ENCODE peak calls at places on chromosome 19, in eight cellular contexts. K is cardiac muscle cell; C is CD8-positive, alpha-beta T cell; P is gastrocnemius medialis; L is mammary epithelial cell; E is Peyer's patch; I is fibroblast of lung; G is heart left ventricle. M is an unnamed sample.

GRCh38 chr19:29880498-29881081 is 61.4 kb upstream of the URI1 start:
- DNase-seq in K (no peak), C (no peak), P (no peak), L (no peak), E (no peak), I (no peak), G (no peak), M (no peak)

GRCh38 chr19:6588508-6589345 is 2.2 kb downstream of the CD70 start:
- DNase-seq in K (no peak), C (no peak), P (no peak), L (no peak), E (no peak), I (no peak), G (no peak), M (no peak)

GRCh38 chr19:2422951-2423880 is 4.2 kb downstream of the TIMM13 start:
- DNase-seq in K (no peak), C (no peak), P (no peak), L (no peak), E (no peak), I (no peak), G (no peak), M (no peak)

GRCh38 chr19:6739884-6740588 is 556 bp downstream of the TRIP10 start:
- DNase-seq in K (no peak), C (no peak), P (peak; percentile 92), L (peak; percentile 23), E (peak; percentile 57), I (no peak), G (peak; percentile 78), M (no peak)

GRCh38 chr19:39237200-39238184 is 7.3 kb downstream of the IFNL3 start:
- DNase-seq in K (no peak), C (peak; percentile 32), P (no peak), L (peak; percentile 15), E (peak; percentile 75), I (no peak), G (no peak), M (no peak)

GRCh38 chr19:55097864-55098715 is 19.3 kb downstream of the PPP1R12C start:
- DNase-seq in K (no peak), C (no peak), P (no peak), L (no peak), E (no peak), I (no peak), G (no peak), M (no peak)

GRCh38 chr19:11902228-11902627 is 14.6 kb downstream of the ZNF69 start:
- DNase-seq in K (no peak), C (no peak), P (no peak), L (no peak), E (no peak), I (no peak), G (no peak), M (no peak)

GRCh38 chr19:51295382-51296126 is 15.9 kb upstream of the IGLON5 start:
- DNase-seq in K (no peak), C (no peak), P (no peak), L (no peak), E (no peak), I (no peak), G (no peak), M (no peak)

GRCh38 chr19:4715529-4716221 is 8.0 kb downstream of the DPP9 start:
- DNase-seq in K (no peak), C (no peak), P (peak; percentile 44), L (no peak), E (no peak), I (no peak), G (no peak), M (no peak)

GRCh38 chr19:35236638-35237400 is 8.3 kb upstream of the FAM187B start:
- DNase-seq in K (no peak), C (peak; percentile 38), P (no peak), L (peak; percentile 30), E (no peak), I (no peak), G (no peak), M (no peak)

GRCh38 chr19:39110263-39110967 is 15.2 kb upstream of the PAK4 start:
- DNase-seq in K (peak; percentile 33), C (peak; percentile 64), P (peak; percentile 46), L (no peak), E (peak; percentile 72), I (no peak), G (no peak), M (no peak)

GRCh38 chr19:35080613-35081170 is 34.9 kb upstream of the FXYD3 start:
- DNase-seq in K (no peak), C (no peak), P (no peak), L (no peak), E (no peak), I (no peak), G (no peak), M (no peak)

GRCh38 chr19:32519023-32519422 is 62.0 kb upstream of the PDCD5 start:
- DNase-seq in K (peak; percentile 35), C (no peak), P (no peak), L (no peak), E (no peak), I (no peak), G (no peak), M (no peak)

GRCh38 chr19:39679056-39679790 is 23.5 kb downstream of the LGALS16 start:
- DNase-seq in K (no peak), C (no peak), P (peak; percentile 75), L (no peak), E (no peak), I (no peak), G (no peak), M (no peak)

GRCh38 chr19:48950159-48950558 is 4.5 kb upstream of the BAX start:
- DNase-seq in K (no peak), C (no peak), P (no peak), L (no peak), E (no peak), I (no peak), G (no peak), M (no peak)

GRCh38 chr19:33497778-33498175 is 23.8 kb downstream of the PEPD start:
- DNase-seq in K (no peak), C (no peak), P (no peak), L (no peak), E (peak; percentile 24), I (no peak), G (no peak), M (no peak)

GRCh38 chr19:45217193-45217956 is 27.8 kb downstream of the EXOC3L2 start:
- DNase-seq in K (peak; percentile 12), C (no peak), P (no peak), L (no peak), E (no peak), I (peak; percentile 20), G (no peak), M (no peak)

GRCh38 chr19:54114340-54114826 is 1.1 kb downstream of the TFPT start:
- DNase-seq in K (peak; percentile 57), C (peak; percentile 63), P (no peak), L (no peak), E (peak; percentile 56), I (peak; percentile 53), G (no peak), M (no peak)

DNA sequence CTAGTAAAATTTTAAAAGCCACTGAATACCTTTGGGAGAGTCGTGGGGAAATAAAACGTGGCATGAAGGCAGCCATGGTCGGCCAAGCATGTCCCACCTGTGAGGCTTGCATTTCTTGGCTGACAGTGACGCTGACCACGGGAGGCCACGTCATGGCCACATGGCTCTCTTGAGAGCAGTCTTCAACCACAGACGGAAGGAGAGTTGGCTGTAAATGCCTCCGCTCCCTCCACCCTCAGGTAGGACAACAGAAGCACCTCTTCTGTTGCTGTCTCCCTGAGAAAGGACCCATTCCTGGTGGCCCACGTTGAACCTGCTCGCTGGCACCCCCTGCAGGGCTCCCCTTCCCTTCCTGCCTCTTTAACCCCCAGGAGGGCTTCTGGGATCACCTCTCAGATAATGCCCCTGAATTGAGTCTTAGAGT is 10.6 kb upstream of the LRRC25 start:
- DNase-seq in K (no peak), C (no peak), P (no peak), L (no peak), E (peak; percentile 80), I (no peak), G (no peak), M (no peak)
- TF ChIP-seq CTCF in K (peak; percentile 56), C (peak; percentile 20), P (peak; percentile 40), L (peak; percentile 38), E (peak; percentile 59), I (peak; percentile 29), G (peak; percentile 39), M (peak; percentile 59)

GRCh38 chr19:17517898-17518297 is 6.4 kb downstream of the PGLS start:
- DNase-seq in K (no peak), C (no peak), P (no peak), L (no peak), E (no peak), I (no peak), G (no peak), M (no peak)
- H3K4me3 ChIP-seq in K (no peak overlapping the region), C (no peak overlapping the region), P (no peak overlapping the region), L (no peak overlapping the region), E (no peak overlapping the region), I (no peak overlapping the region), G (no peak overlapping the region), M (no peak overlapping the region)

DNA sequence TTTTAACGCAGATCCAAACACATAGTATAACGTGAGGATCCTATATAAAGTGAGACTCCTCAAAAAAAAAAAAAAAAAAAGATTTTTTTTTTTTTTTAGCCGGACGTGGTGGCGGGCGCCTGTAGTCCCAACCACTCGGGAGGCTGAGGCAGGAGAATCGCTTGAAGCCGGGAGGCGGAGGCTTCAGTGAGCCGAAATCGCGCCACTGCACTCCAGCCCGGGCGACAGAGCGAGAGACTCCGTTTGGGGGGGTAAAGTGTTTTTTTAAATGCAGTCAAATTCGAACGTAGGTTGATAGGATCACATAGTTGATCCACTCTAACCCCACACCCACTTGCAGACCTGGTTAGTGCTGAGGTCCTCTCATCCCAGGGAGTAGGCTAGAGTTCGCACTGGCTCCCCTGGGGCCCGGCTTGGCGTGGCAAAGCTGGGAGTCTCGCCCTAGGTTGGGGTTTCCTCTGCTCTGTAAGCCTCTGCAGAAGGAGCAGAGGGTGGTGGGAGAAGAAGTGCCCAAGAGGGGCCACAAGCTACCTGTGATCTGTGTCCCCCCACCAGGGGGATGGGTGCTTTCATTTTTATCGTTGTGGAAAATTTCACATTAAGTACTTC is 6.5 kb downstream of the RNF225 start:
- DNase-seq in K (no peak), C (peak; percentile 30), P (no peak), L (no peak), E (peak; percentile 50), I (no peak), G (no peak), M (no peak)
- TF ChIP-seq CTCF in K (no peak), C (no peak), P (no peak), L (no peak), E (no peak), I (no peak), G (no peak), M (no peak)

DNA sequence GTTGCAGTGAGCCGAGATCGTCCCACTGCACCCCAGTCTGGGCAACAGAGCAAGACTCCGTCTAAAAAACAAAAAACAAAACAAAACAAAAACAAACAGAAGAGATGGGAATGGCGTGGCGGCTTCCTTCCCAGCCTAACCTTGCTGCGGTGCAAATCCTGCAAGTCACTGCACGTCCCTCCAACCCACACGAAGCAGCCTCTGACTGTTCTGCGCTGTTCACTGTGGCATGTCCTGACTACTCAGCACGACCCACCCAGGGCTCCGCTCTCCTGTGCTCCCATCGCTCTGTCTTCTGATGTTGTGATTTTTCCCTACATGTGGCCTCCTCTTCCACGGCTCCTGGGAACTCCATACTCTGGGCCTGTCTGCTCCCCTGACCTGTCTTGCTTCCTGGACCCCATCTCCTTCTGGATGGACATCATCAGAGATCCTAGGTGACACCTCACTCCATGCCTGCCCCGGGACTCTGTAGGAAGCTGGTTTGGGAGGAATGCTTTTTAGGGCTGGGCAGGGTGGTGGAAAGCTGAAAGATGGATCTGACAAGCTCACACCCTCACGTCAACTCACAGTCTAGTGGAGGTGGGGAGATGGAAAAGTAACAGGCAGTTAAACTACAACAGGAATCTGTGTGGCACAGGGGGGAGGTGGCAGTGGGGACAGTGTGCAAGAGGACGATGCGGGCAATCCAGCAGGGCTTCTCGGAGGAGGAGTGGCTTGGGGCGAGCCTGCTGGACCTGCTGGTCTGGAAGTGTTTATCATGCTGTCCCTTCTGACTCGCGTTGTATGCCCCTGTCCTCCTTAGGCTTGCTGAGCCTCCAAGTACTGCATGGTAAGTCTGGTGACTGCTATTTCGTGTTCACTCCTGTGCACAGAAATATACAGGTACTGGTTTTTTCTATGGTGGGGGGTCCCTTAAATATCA is 18.8 kb downstream of the ZSCAN5A start:
- DNase-seq in K (no peak), C (no peak), P (no peak), L (peak; percentile 92), E (no peak), I (no peak), G (no peak), M (no peak)
- H3K4me3 ChIP-seq in K (no peak overlapping the region), C (no peak overlapping the region), P (no peak overlapping the region), L (peak overlapping the region; percentile 45), E (no peak overlapping the region), I (no peak overlapping the region), G (no peak overlapping the region), M (no peak overlapping the region)